ENCODE peak calls at places on chromosomes 7 and 10, in four cellular contexts. C is CD8-positive, alpha-beta T cell; U is stimulated activated CD8-positive, alpha-beta memory T cell treated with anti-CD3 and anti-CD28 coated beads, Interleukin-7, amount 100 ng/mL, for 4 hours; X is epithelial cell of esophagus. I is an unnamed sample.
A peak's percentile ranks its signal among the peaks of the same experiment; 100 is the strongest.

GRCh38 chr10:96835826-96836365 is 3.8 kb downstream of the LCOR start:
- DNase-seq in C (no peak), U (no peak), X (no peak), I (no peak)

GRCh38 chr7:70457477-70458194 is 674.3 kb upstream of the GALNT17 start:
- DNase-seq in C (no peak), U (no peak), X (no peak), I (no peak)

GRCh38 chr10:65618125-65618524 is 1307.7 kb upstream of the LRRTM3 start:
- DNase-seq in C (no peak), U (no peak), X (no peak), I (no peak)

GRCh38 chr7:109437957-109438356 is 868.3 kb downstream of the DNAJB9 start:
- DNase-seq in C (no peak), U (no peak), X (no peak), I (no peak)

GRCh38 chr10:132064771-132065437 is 842 bp upstream of the JAKMIP3 start:
- DNase-seq in C (no peak), U (no peak), X (no peak), I (no peak)

GRCh38 chr7:41912426-41912825 is 209.5 kb upstream of the INHBA start:
- DNase-seq in C (no peak), U (no peak), X (peak; percentile 56), I (no peak)

GRCh38 chr7:8086239-8086638 is 117.6 kb downstream of the GLCCI1 start:
- DNase-seq in C (no peak), U (no peak), X (no peak), I (no peak)

GRCh38 chr7:138776156-138776833 is 21.5 kb upstream of the TMEM213 start:
- DNase-seq in C (no peak), U (no peak), X (no peak), I (no peak)

GRCh38 chr7:91915401-91916067 is 25.1 kb upstream of the AKAP9 start:
- DNase-seq in C (no peak), U (no peak), X (no peak), I (no peak)

GRCh38 chr7:23469150-23469960 is 936 bp downstream of the IGF2BP3 start:
- DNase-seq in C (no peak), U (no peak), X (peak; percentile 42), I (no peak)

GRCh38 chr10:121994429-121994881 is 5.5 kb downstream of the TACC2 start:
- DNase-seq in C (no peak), U (no peak), X (peak; percentile 66), I (no peak)

GRCh38 chr10:127243490-127244272 is 47.3 kb upstream of the INSYN2A start:
- DNase-seq in C (peak; percentile 9), U (no peak), X (peak; percentile 47), I (peak; percentile 12)

GRCh38 chr7:37796134-37796775 is 52.1 kb upstream of the NME8 start:
- DNase-seq in C (no peak), U (no peak), X (peak; percentile 2), I (no peak)

GRCh38 chr7:84021292-84021898 is 173.2 kb downstream of the SEMA3A start:
- DNase-seq in C (no peak), U (no peak), X (no peak), I (no peak)

GRCh38 chr7:28144266-28144665 is 36.3 kb downstream of the JAZF1 start:
- DNase-seq in C (no peak), U (no peak), X (no peak), I (no peak)

GRCh38 chr10:131874991-131875451 is 25.8 kb upstream of the PPP2R2D start:
- DNase-seq in C (peak; percentile 17), U (peak; percentile 18), X (peak; percentile 84), I (peak; percentile 28)

GRCh38 chr7:126040114-126041045 is 1110.8 kb upstream of the POT1 start:
- DNase-seq in C (no peak), U (no peak), X (no peak), I (no peak)

GRCh38 chr10:93333278-93333978 is 148.7 kb downstream of the MYOF start:
- DNase-seq in C (no peak), U (no peak), X (peak; percentile 77), I (no peak)

GRCh38 chr7:105224884-105225651 is 163.7 kb downstream of the SRPK2 start:
- DNase-seq in C (no peak), U (no peak), X (peak; percentile 93), I (no peak)

GRCh38 chr10:5317547-5318107 is 47.1 kb upstream of the UCN3 start:
- DNase-seq in C (peak; percentile 51), U (peak; percentile 59), X (peak; percentile 98), I (no peak)

GRCh38 chr7:66016131-66016461 is 34.1 kb upstream of the GUSB start:
- DNase-seq in C (no peak), U (no peak), X (peak; percentile 54), I (no peak)

GRCh38 chr7:95199779-95200558 is 124.4 kb downstream of the PON1 start:
- DNase-seq in C (no peak), U (no peak), X (peak; percentile 62), I (peak; percentile 19)

GRCh38 chr10:85646312-85646711 is 720.3 kb downstream of the GRID1 start:
- DNase-seq in C (no peak), U (no peak), X (peak; percentile 70), I (no peak)

GRCh38 chr7:32891046-32891799 is at the start of gene KBTBD2:
- DNase-seq in C (peak; percentile 71), U (peak; percentile 84), X (peak; percentile 84), I (no peak)

I was measured in nucleus accumbens.